ENCODE peak calls at places on chromosomes 11 and 22, in seven cellular contexts. Z is left ventricle myocardium inferior, B is thoracic aorta, S is GM23338, R is esophagus squamous epithelium, T is fibroblast of lung, G is upper lobe of right lung. W is an unnamed sample.

GRCh38 chr22:42341779-42342178 is 71.3 kb upstream of the TCF20 start:
- DNase-seq in Z (no peak), B (no peak), S (no peak), R (no peak), T (no peak), G (no peak), W (no peak)

GRCh38 chr11:56841210-56841810 is 92.8 kb upstream of the OR9G4 start:
- DNase-seq in Z (no peak), B (no peak), S (peak; percentile 82), R (no peak), T (peak; percentile 36), G (no peak), W (peak; percentile 5)

GRCh38 chr11:35735903-35736302 is 73.3 kb downstream of the TRIM44 start:
- DNase-seq in Z (no peak), B (no peak), S (no peak), R (no peak), T (no peak), G (no peak), W (no peak)

GRCh38 chr11:1876361-1877063 is 15.2 kb downstream of the PRR33 start:
- DNase-seq in Z (peak; percentile 85), B (no peak), S (peak; percentile 74), R (no peak), T (peak; percentile 21), G (peak; percentile 68), W (no peak)

GRCh38 chr11:113778111-113778910 is 1.3 kb upstream of the CLDN25 start:
- DNase-seq in Z (no peak), B (no peak), S (no peak), R (no peak), T (peak; percentile 56), G (no peak), W (peak; percentile 13)

GRCh38 chr11:10908215-10908990 is 50.5 kb upstream of the ZBED5 start:
- DNase-seq in Z (no peak), B (no peak), S (peak; percentile 74), R (no peak), T (peak; percentile 98), G (no peak), W (peak; percentile 86)

GRCh38 chr22:19635644-19636043 is 78.7 kb upstream of the SEPTIN5 start:
- DNase-seq in Z (no peak), B (no peak), S (no peak), R (no peak), T (no peak), G (no peak), W (no peak)

GRCh38 chr11:2587132-2587930 is 112.5 kb downstream of the KCNQ1OT1 start:
- DNase-seq in Z (peak; percentile 13), B (no peak), S (no peak), R (no peak), T (no peak), G (peak; percentile 61), W (no peak)

GRCh38 chr11:129681344-129682114 is 134.1 kb upstream of the TMEM45B start:
- DNase-seq in Z (no peak), B (no peak), S (no peak), R (no peak), T (no peak), G (no peak), W (no peak)

GRCh38 chr11:74627381-74627780 is 35.0 kb downstream of the POLD3 start:
- DNase-seq in Z (no peak), B (no peak), S (no peak), R (no peak), T (no peak), G (no peak), W (no peak)

GRCh38 chr11:1589996-1590395 is 4.9 kb upstream of the KRTAP5-1 start:
- DNase-seq in Z (no peak), B (no peak), S (no peak), R (no peak), T (no peak), G (no peak), W (no peak)

GRCh38 chr11:64856382-64857227 is 12.2 kb upstream of the CDC42BPG start:
- DNase-seq in Z (no peak), B (peak; percentile 89), S (no peak), R (no peak), T (peak; percentile 81), G (peak; percentile 87), W (no peak)

GRCh38 chr11:37092487-37092886 is 494.5 kb upstream of the RAG2 start:
- DNase-seq in Z (no peak), B (no peak), S (no peak), R (no peak), T (no peak), G (no peak), W (no peak)

GRCh38 chr11:1933416-1934325 is 13.5 kb upstream of the MRPL23 start:
- DNase-seq in Z (no peak), B (no peak), S (no peak), R (no peak), T (no peak), G (no peak), W (no peak)

GRCh38 chr22:37502342-37503182 is 16.4 kb upstream of the MFNG start:
- DNase-seq in Z (no peak), B (no peak), S (no peak), R (no peak), T (no peak), G (peak; percentile 87), W (no peak)

GRCh38 chr11:19683141-19683805 is 29.4 kb upstream of the NAV2 start:
- DNase-seq in Z (peak; percentile 71), B (peak; percentile 31), S (no peak), R (no peak), T (no peak), G (no peak), W (no peak)

GRCh38 chr22:21989049-21989448 is 6.5 kb upstream of the TOP3B start:
- DNase-seq in Z (no peak), B (no peak), S (no peak), R (no peak), T (no peak), G (no peak), W (no peak)

GRCh38 chr22:36027960-36028645 is 521 bp downstream of the RBFOX2 start:
- DNase-seq in Z (no peak), B (no peak), S (peak; percentile 74), R (no peak), T (no peak), G (no peak), W (no peak)

GRCh38 chr22:33400061-33400840 is 342.1 kb upstream of the SYN3 start:
- DNase-seq in Z (no peak), B (no peak), S (no peak), R (no peak), T (no peak), G (no peak), W (no peak)

GRCh38 chr11:10490398-10491232 is 35.6 kb downstream of the AMPD3 start:
- DNase-seq in Z (peak; percentile 50), B (peak; percentile 87), S (no peak), R (no peak), T (peak; percentile 97), G (no peak), W (peak; percentile 87)

GRCh38 chr11:69398529-69399492 is 82.7 kb upstream of the LINC01488 start:
- DNase-seq in Z (no peak), B (no peak), S (peak; percentile 33), R (no peak), T (peak; percentile 72), G (peak; percentile 41), W (no peak)

GRCh38 chr11:110897035-110897434 is 184.8 kb upstream of the ARHGAP20 start:
- DNase-seq in Z (no peak), B (no peak), S (no peak), R (no peak), T (peak; percentile 89), G (no peak), W (no peak)

GRCh38 chr11:71206186-71206585 is 46.2 kb downstream of the SHANK2 start:
- DNase-seq in Z (no peak), B (no peak), S (peak; percentile 58), R (no peak), T (no peak), G (no peak), W (no peak)

GRCh38 chr11:60768202-60768601 is 11.5 kb downstream of the MS4A15 start:
- DNase-seq in Z (no peak), B (no peak), S (no peak), R (no peak), T (no peak), G (peak; percentile 43), W (no peak)

GRCh38 chr22:37030560-37031281 is 11.2 kb downstream of the MPST start:
- DNase-seq in Z (no peak), B (no peak), S (no peak), R (no peak), T (no peak), G (no peak), W (no peak)

DNA sequence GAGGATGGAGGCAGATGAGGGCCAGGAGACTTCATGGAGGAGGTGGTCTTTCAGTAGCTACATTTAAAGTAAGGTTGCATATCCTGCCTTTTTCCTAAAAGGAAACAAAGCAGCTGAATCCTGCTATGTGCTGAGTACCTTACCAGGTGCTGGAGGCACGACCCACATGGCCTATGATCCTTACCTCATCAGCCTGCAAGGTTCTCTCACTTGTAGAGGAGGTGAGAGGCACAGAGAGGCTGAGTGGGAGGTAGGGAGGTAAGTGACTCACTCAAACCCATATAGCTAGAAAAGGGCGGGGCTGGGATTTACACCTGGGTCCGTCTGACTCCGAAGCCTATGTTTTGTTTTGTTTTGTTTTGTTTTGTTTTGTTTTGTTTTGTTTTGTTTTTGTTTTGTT is 75.8 kb downstream of the BUD13 start:
- DNase-seq in Z (no peak), B (no peak), S (no peak), R (no peak), T (no peak), G (no peak), W (no peak)
- TF ChIP-seq CTCF in Z (no peak), B (no peak), S (no peak), R (no peak), T (no peak), G (no peak), W (no peak)

GRCh38 chr22:40030026-40030756 is 35.4 kb downstream of the FAM83F start:
- DNase-seq in Z (no peak), B (no peak), S (no peak), R (no peak), T (no peak), G (peak; percentile 46), W (no peak)
- H3K36me3 ChIP-seq in Z (no peaks in the 10 kb centered on the region), B (no peaks in the 10 kb centered on the region), S (no peaks in the 10 kb centered on the region), R (no peaks in the 10 kb centered on the region), T (no peaks in the 10 kb centered on the region), G (no peaks in the 10 kb centered on the region), W (no peaks in the 10 kb centered on the region)

GRCh38 chr11:128480665-128481064 is 106.7 kb downstream of the ETS1 start:
- DNase-seq in Z (no peak), B (no peak), S (no peak), R (no peak), T (no peak), G (no peak), W (no peak)

GRCh38 chr11:128483211-128483788 is 104.1 kb downstream of the ETS1 start:
- DNase-seq in Z (no peak), B (no peak), S (no peak), R (no peak), T (no peak), G (no peak), W (no peak)

GRCh38 chr11:128481135-128481534 is 106.2 kb downstream of the ETS1 start:
- DNase-seq in Z (no peak), B (no peak), S (no peak), R (no peak), T (peak; percentile 93), G (no peak), W (peak; percentile 91)

GRCh38 chr11:128482512-128483191 is 104.7 kb downstream of the ETS1 start:
- DNase-seq in Z (no peak), B (no peak), S (no peak), R (no peak), T (peak; percentile 74), G (no peak), W (no peak)

GRCh38 chr11:128482092-128482491 is 105.3 kb downstream of the ETS1 start:
- DNase-seq in Z (no peak), B (no peak), S (no peak), R (no peak), T (no peak), G (no peak), W (no peak)
- H3K4me3 ChIP-seq in Z (no peak overlapping the region), B (no peak overlapping the region), S (no peak overlapping the region), R (no peak overlapping the region), T (no peak overlapping the region), G (peak overlapping the region; percentile 33), W (no peak overlapping the region)

GRCh38 chr11:65871811-65872548 is 620 bp downstream of the EFEMP2 start:
- DNase-seq in Z (peak; percentile 48), B (no peak), S (peak; percentile 62), R (no peak), T (peak; percentile 21), G (peak; percentile 72), W (no peak)
- TF ChIP-seq CTCF in Z (peak; percentile 34), B (no peak), S (peak; percentile 36), R (no peak), T (peak; percentile 22), G (no peak), W (peak; percentile 45)